ENCODE peak calls at places on chromosomes 16 and 17, in four cellular contexts. C is ascending aorta, S is MV-4-11, T is cardiac fibroblast. O is an unnamed sample.

GRCh38 chr17:880074-880870 is 98.1 kb downstream of the MRM3 start:
- DNase-seq in C (no peak), S (no peak), T (peak; percentile 38), O (no peak)

GRCh38 chr17:70995997-70996396 is 826.7 kb downstream of the KCNJ2 start:
- DNase-seq in C (no peak), S (no peak), T (no peak), O (no peak)

GRCh38 chr17:7916383-7916677 is 241 bp upstream of the RNF227 start:
- DNase-seq in C (no peak), S (no peak), T (no peak), O (no peak)

GRCh38 chr17:60077672-60078519 is 825 bp downstream of the HEATR6 start:
- DNase-seq in C (no peak), S (peak; percentile 83), T (peak; percentile 46), O (no peak)

GRCh38 chr17:5584971-5585794 is 874 bp upstream of the NLRP1 start:
- DNase-seq in C (no peak), S (no peak), T (peak; percentile 70), O (no peak)

GRCh38 chr17:71334041-71334781 is 786.6 kb upstream of the SOX9 start:
- DNase-seq in C (no peak), S (no peak), T (no peak), O (no peak)

GRCh38 chr17:66522591-66523272 is 220.3 kb downstream of the PRKCA start:
- DNase-seq in C (no peak), S (no peak), T (no peak), O (no peak)

GRCh38 chr17:80510772-80511171 is 33.9 kb upstream of the RPTOR start:
- DNase-seq in C (no peak), S (no peak), T (no peak), O (no peak)

GRCh38 chr17:48973806-48974205 is 5.4 kb upstream of the GIP start:
- DNase-seq in C (no peak), S (no peak), T (no peak), O (no peak)

GRCh38 chr17:43536236-43537088 is 9.7 kb downstream of the ETV4 start:
- DNase-seq in C (no peak), S (peak; percentile 38), T (peak; percentile 76), O (no peak)

GRCh38 chr16:4059969-4060368 is 56.3 kb downstream of the ADCY9 start:
- DNase-seq in C (no peak), S (no peak), T (peak; percentile 55), O (no peak)

GRCh38 chr16:89534147-89534788 is 26.1 kb downstream of the SPG7 start:
- DNase-seq in C (no peak), S (peak; percentile 97), T (peak; percentile 69), O (peak; percentile 19)

GRCh38 chr17:43822566-43823190 is 10.3 kb downstream of the MPP3 start:
- DNase-seq in C (no peak), S (no peak), T (peak; percentile 63), O (no peak)

GRCh38 chr16:47905771-47906170 is 250.0 kb downstream of the ABCC12 start:
- DNase-seq in C (no peak), S (no peak), T (no peak), O (no peak)

GRCh38 chr16:17159616-17160015 is 311.1 kb downstream of the XYLT1 start:
- DNase-seq in C (no peak), S (no peak), T (no peak), O (no peak)

GRCh38 chr16:49638696-49639629 is 216.9 kb downstream of the ZNF423 start:
- DNase-seq in C (no peak), S (no peak), T (peak; percentile 57), O (no peak)

GRCh38 chr16:27450836-27451341 is 48.9 kb downstream of the IL21R start:
- DNase-seq in C (no peak), S (no peak), T (peak; percentile 31), O (no peak)

GRCh38 chr17:28725166-28725659 is 820 bp downstream of the TLCD1 start:
- DNase-seq in C (no peak), S (peak; percentile 74), T (peak; percentile 54), O (no peak)

GRCh38 chr17:83128306-83129240 is 49.2 kb downstream of the METRNL start:
- DNase-seq in C (peak; percentile 58), S (no peak), T (no peak), O (no peak)

GRCh38 chr16:57759131-57759530 is 23.6 kb downstream of the KATNB1 start:
- DNase-seq in C (no peak), S (no peak), T (no peak), O (no peak)

O was measured in esophagus squamous epithelium.